ENCODE peak calls at places on chromosome 19, in five cellular contexts. I, R, J, O and H are unnamed samples.

GRCh38 chr19:33063356-33064116 is 1.2 kb downstream of the RHPN2 start:
- DNase-seq in I (no peak), R (no peak), J (peak; percentile 32), O (no peak), H (peak; percentile 37)

GRCh38 chr19:3387645-3388589 is 21.5 kb downstream of the NFIC start:
- DNase-seq in I (no peak), R (no peak), J (peak; percentile 50), O (no peak), H (no peak)

GRCh38 chr19:4624733-4625362 is 14.5 kb upstream of the TNFAIP8L1 start:
- DNase-seq in I (no peak), R (no peak), J (no peak), O (no peak), H (no peak)

GRCh38 chr19:46221981-46222610 is 7.4 kb upstream of the IGFL1 start:
- DNase-seq in I (no peak), R (no peak), J (peak; percentile 73), O (no peak), H (peak; percentile 15)

GRCh38 chr19:5691205-5691929 is 1.3 kb downstream of the RPL36 start:
- DNase-seq in I (no peak), R (peak; percentile 71), J (peak; percentile 54), O (no peak), H (peak; percentile 47)

GRCh38 chr19:6753178-6754031 is 13.8 kb downstream of the SH2D3A start:
- DNase-seq in I (peak; percentile 86), R (peak; percentile 73), J (peak; percentile 59), O (peak; percentile 51), H (peak; percentile 50)

GRCh38 chr19:10960314-10961072 is at the start of gene SMARCA4:
- DNase-seq in I (peak; percentile 99), R (peak; percentile 98), J (peak; percentile 92), O (peak; percentile 95), H (peak; percentile 94)

GRCh38 chr19:2210987-2211740 is 25.0 kb downstream of the PLEKHJ1 start:
- DNase-seq in I (no peak), R (no peak), J (no peak), O (no peak), H (no peak)

GRCh38 chr19:10915511-10916091 is 12.8 kb downstream of the YIPF2 start:
- DNase-seq in I (peak; percentile 66), R (no peak), J (peak; percentile 81), O (no peak), H (peak; percentile 83)

GRCh38 chr19:8204961-8205360 is 4.2 kb upstream of the CERS4 start:
- DNase-seq in I (no peak), R (no peak), J (no peak), O (no peak), H (no peak)

GRCh38 chr19:15159251-15159650 is 41.5 kb downstream of the NOTCH3 start:
- DNase-seq in I (no peak), R (no peak), J (no peak), O (no peak), H (peak; percentile 24)

GRCh38 chr19:1161716-1162115 is 12.4 kb downstream of the SBNO2 start:
- DNase-seq in I (no peak), R (no peak), J (no peak), O (no peak), H (no peak)

GRCh38 chr19:407501-408440 is 1.2 kb downstream of the C2CD4C start:
- DNase-seq in I (peak; percentile 24), R (no peak), J (no peak), O (no peak), H (no peak)

GRCh38 chr19:33381101-33381500 is 7.6 kb downstream of the CEBPG start:
- DNase-seq in I (no peak), R (no peak), J (no peak), O (no peak), H (no peak)

GRCh38 chr19:43439183-43440063 is 24.7 kb downstream of the TEX101 start:
- DNase-seq in I (no peak), R (peak; percentile 42), J (peak; percentile 19), O (peak; percentile 12), H (no peak)

GRCh38 chr19:29040951-29041350 is 172.0 kb downstream of the UQCRFS1 start:
- DNase-seq in I (no peak), R (no peak), J (no peak), O (no peak), H (no peak)